ENCODE peak calls at places on chromosome 22, in seven cellular contexts. L is brain microvascular endothelial cell, K is astrocyte of the spinal cord, J is PC-3, S is IMR-90, I is Peyer's patch, C is osteoblast. D is an unnamed sample.

GRCh38 chr22:46036558-46037408 is 59.8 kb upstream of the WNT7B start:
- DNase-seq in S (no peak), C (peak; percentile 78), L (no peak), I (peak; percentile 55), K (no peak), J (peak; percentile 57), D (peak; percentile 58)

GRCh38 chr22:40491990-40492631 is 121.7 kb downstream of the SGSM3 start:
- DNase-seq in K (peak; percentile 43), C (no peak), S (peak; percentile 40), I (no peak), L (peak; percentile 23), J (no peak), D (no peak)

GRCh38 chr22:37454857-37455686 is 27.8 kb upstream of the ELFN2 start:
- DNase-seq in S (peak; percentile 89), C (no peak), I (no peak), J (peak; percentile 84), L (peak; percentile 84), K (peak; percentile 87), D (peak; percentile 83)

GRCh38 chr22:24592144-24592845 is 578 bp downstream of the LRRC75B start:
- DNase-seq in J (no peak), C (peak; percentile 93), L (no peak), I (no peak), S (no peak), K (no peak), D (peak; percentile 12)

GRCh38 chr22:20533879-20534265 is 26.5 kb downstream of the MED15 start:
- DNase-seq in L (no peak), S (no peak), J (no peak), I (no peak), K (no peak), C (no peak), D (no peak)

GRCh38 chr22:24594569-24595120 is 1.8 kb upstream of the LRRC75B start:
- DNase-seq in I (no peak), K (no peak), L (no peak), C (peak; percentile 54), J (no peak), S (no peak), D (no peak)

GRCh38 chr22:37746366-37747089 is 49.7 kb downstream of the TRIOBP start:
- DNase-seq in J (no peak), C (no peak), K (no peak), S (no peak), L (no peak), I (no peak), D (peak; percentile 49)

GRCh38 chr22:19455585-19456370 is 8.3 kb upstream of the C22orf39 start:
- DNase-seq in K (no peak), J (no peak), C (no peak), L (peak; percentile 11), S (peak; percentile 15), I (no peak), D (peak; percentile 17)

GRCh38 chr22:27990879-27991278 is 71.8 kb upstream of the PITPNB start:
- DNase-seq in C (peak; percentile 97), K (peak; percentile 42), I (no peak), J (peak; percentile 6), L (no peak), S (peak; percentile 8), D (no peak)

GRCh38 chr22:29272624-29273023 is 4.6 kb downstream of the EWSR1 start:
- DNase-seq in L (no peak), S (no peak), C (no peak), K (no peak), I (no peak), J (no peak), D (no peak)

GRCh38 chr22:31790240-31790639 is 36.4 kb downstream of the DEPDC5 start:
- DNase-seq in C (no peak), K (no peak), S (no peak), J (no peak), L (no peak), I (peak; percentile 34), D (no peak)

GRCh38 chr22:39207141-39208012 is 37.4 kb downstream of the PDGFB start:
- DNase-seq in L (no peak), C (peak; percentile 29), J (peak; percentile 31), K (peak; percentile 35), I (peak; percentile 43), S (peak; percentile 11), D (no peak)

GRCh38 chr22:37353839-37354238 is 71.5 kb downstream of the CYTH4 start:
- DNase-seq in C (no peak), I (no peak), L (no peak), S (no peak), K (peak; percentile 33), J (no peak), D (no peak)

GRCh38 chr22:21657361-21658118 is 8.3 kb upstream of the PPIL2 start:
- DNase-seq in L (no peak), S (peak; percentile 8), C (peak; percentile 96), J (peak; percentile 71), I (peak; percentile 87), K (peak; percentile 49), D (peak; percentile 82)

GRCh38 chr22:19791243-19791642 is 30.7 kb downstream of the TBX1 start:
- DNase-seq in L (no peak), J (no peak), K (no peak), S (no peak), I (no peak), C (peak; percentile 66), D (no peak)

GRCh38 chr22:39290724-39291161 is 28.7 kb downstream of the RPL3 start:
- DNase-seq in K (peak; percentile 75), I (no peak), C (peak; percentile 92), S (peak; percentile 71), J (peak; percentile 45), L (peak; percentile 45), D (peak; percentile 28)

GRCh38 chr22:19174106-19175025 is 4.2 kb downstream of the SLC25A1 start:
- DNase-seq in J (peak; percentile 21), C (peak; percentile 96), S (peak; percentile 42), I (peak; percentile 79), K (peak; percentile 39), L (peak; percentile 50), D (peak; percentile 89)

GRCh38 chr22:20463324-20464095 is 25.9 kb upstream of the SCARF2 start:
- DNase-seq in K (no peak), I (peak; percentile 80), C (peak; percentile 60), L (no peak), J (no peak), S (no peak), D (no peak)

GRCh38 chr22:39663751-39664150 is 93.2 kb downstream of the CACNA1I start:
- DNase-seq in L (no peak), K (no peak), J (peak; percentile 55), I (no peak), C (no peak), S (no peak), D (no peak)

GRCh38 chr22:17915676-17916075 is 108.7 kb downstream of the MICAL3 start:
- DNase-seq in L (no peak), I (no peak), J (no peak), C (no peak), K (no peak), S (no peak), D (no peak)

GRCh38 chr22:17266261-17266971 is 47.2 kb upstream of the ADA2 start:
- DNase-seq in J (no peak), L (no peak), C (peak; percentile 58), S (no peak), I (no peak), K (peak; percentile 21), D (no peak)

GRCh38 chr22:50303515-50303847 is 4.0 kb downstream of the PLXNB2 start:
- DNase-seq in J (no peak), I (no peak), K (no peak), L (no peak), C (no peak), S (no peak), D (no peak)

GRCh38 chr22:50300620-50301257 is 6.7 kb downstream of the PLXNB2 start:
- DNase-seq in C (no peak), J (no peak), K (no peak), S (no peak), L (no peak), I (no peak), D (no peak)

GRCh38 chr22:50302564-50302963 is 4.9 kb downstream of the PLXNB2 start:
- DNase-seq in I (no peak), S (no peak), J (no peak), K (no peak), C (no peak), L (no peak), D (no peak)

GRCh38 chr22:50301581-50301991 is 5.9 kb downstream of the PLXNB2 start:
- DNase-seq in C (no peak), S (no peak), J (no peak), I (peak; percentile 74), K (no peak), L (no peak), D (peak; percentile 61)

DNA sequence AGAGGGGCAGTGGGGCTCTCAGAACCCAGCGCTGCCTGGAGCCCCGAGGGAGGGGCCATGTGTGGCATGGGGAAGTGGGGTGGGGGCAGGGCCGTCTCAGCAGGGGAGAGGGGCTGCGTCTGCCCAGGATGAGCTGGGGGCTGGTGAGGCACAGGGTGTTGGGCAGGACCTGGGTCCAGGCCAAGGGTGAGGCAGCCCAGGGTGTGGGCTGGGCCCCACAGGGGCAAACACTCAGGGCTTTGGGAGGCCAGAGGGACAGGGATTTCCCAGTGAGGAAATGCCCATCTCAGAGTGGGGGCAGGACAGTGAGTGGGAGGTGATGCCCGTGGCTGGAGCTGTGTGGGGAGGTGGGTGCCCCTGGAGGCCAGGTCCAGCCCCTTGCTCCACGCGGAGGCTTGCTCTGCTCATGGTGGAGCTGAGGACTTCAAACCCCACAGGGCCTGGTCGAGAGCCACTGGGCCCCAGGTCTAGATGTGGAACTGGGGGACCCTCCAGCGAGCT is 5.4 kb downstream of the PLXNB2 start:
- DNase-seq in S (peak; percentile 17), K (no peak), I (no peak), J (peak; percentile 15), L (no peak), C (peak; percentile 98), D (peak; percentile 81)
- H3K4me3 ChIP-seq in S (no peak overlapping the region), K (no peak overlapping the region), I (peak overlapping the region; percentile 3), J (no peak overlapping the region), L (no peak overlapping the region), C (peak overlapping the region; percentile 33), D (no peak overlapping the region)

GRCh38 chr22:47113880-47114415 is 351.5 kb downstream of the TBC1D22A start:
- DNase-seq in I (no peak), S (no peak), C (peak; percentile 51), L (no peak), J (no peak), K (no peak), D (no peak)
- TF ChIP-seq CTCF in I (no peak), S (no peak), C (no peak), L (no peak), J (no peak), K (no peak), D (no peak)

DNA sequence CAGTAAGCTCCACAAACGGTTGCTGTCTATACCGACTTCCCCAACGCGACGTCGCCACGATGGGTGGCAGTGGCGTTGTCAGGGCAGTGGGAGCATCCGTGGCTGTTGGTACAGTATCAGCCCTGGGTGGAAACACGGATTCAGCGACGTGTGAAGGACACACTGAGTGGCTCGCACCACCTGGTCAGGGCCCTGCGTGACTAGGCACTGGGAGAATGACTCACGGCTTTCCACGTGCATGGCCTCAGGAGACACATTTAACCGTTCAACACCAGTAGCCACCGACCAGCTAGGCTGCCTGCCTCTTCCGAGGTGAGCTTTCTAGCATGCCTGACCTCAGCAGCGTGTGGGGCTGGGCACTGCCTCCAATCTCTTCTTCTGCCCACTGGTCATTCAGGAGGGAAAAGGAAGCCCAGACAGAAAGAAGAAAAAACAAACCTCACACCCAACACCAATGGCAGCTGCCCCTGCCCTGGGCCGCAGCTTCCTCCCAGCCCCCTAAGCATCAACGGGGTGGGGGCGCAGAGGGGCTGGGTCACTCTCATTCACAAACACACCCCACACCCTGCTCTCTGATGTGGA is 59.0 kb downstream of the MYH9 start:
- DNase-seq in L (peak; percentile 88), C (peak; percentile 85), I (peak; percentile 74), S (peak; percentile 96), J (peak; percentile 69), K (peak; percentile 89), D (peak; percentile 86)
- H3K4me3 ChIP-seq in L (peak overlapping the region; percentile 20), C (peak overlapping the region; percentile 36), I (no peak overlapping the region), S (no peak overlapping the region), J (peak overlapping the region; percentile 47), K (no peak overlapping the region), D (no peak overlapping the region)

GRCh38 chr22:26318975-26319374 is 110.1 kb upstream of the ASPHD2 start:
- DNase-seq in L (peak; percentile 22), I (no peak), J (peak; percentile 32), K (no peak), C (no peak), S (no peak), D (peak; percentile 47)
- TF ChIP-seq CTCF in L (peak; percentile 66), I (no peak), J (peak; percentile 41), K (no peak), C (peak; percentile 40), S (no peak), D (peak; percentile 33)